ENCODE peak calls at places on chromosomes 7 and 10, in eight cellular contexts. P is foreskin fibroblast, Q is HL-60, X is tibial artery, A is PC-3, W is right lobe of liver, D is GM06990, G is Calu3. L is an unnamed sample.

GRCh38 chr10:93993414-93993781 is 333 bp upstream of the PLCE1 start:
- DNase-seq in P (no peak), G (no peak), X (no peak), W (no peak), A (no peak), D (no peak), Q (no peak), L (no peak)

GRCh38 chr10:11382187-11382586 is 229.3 kb downstream of the USP6NL start:
- DNase-seq in G (no peak), A (no peak), D (no peak), P (no peak), Q (no peak), W (no peak), X (no peak), L (no peak)

GRCh38 chr7:143025331-143025730 is 1.6 kb downstream of the OR9A2 start:
- DNase-seq in W (no peak), G (no peak), X (no peak), D (no peak), A (no peak), P (no peak), Q (no peak), L (no peak)

GRCh38 chr10:86960863-86961434 is 2.5 kb downstream of the SNCG start:
- DNase-seq in A (no peak), G (no peak), W (no peak), Q (no peak), X (peak; percentile 16), P (no peak), D (no peak), L (no peak)

GRCh38 chr7:112868609-112869008 is 78.4 kb upstream of the TMEM168 start:
- DNase-seq in Q (no peak), G (no peak), D (no peak), W (no peak), A (no peak), P (no peak), X (no peak), L (no peak)

GRCh38 chr7:10974717-10975032 is 1.0 kb downstream of the PHF14 start:
- DNase-seq in W (no peak), Q (no peak), X (no peak), G (no peak), A (no peak), P (no peak), D (no peak), L (no peak)

GRCh38 chr7:105191329-105191728 is 177.3 kb downstream of the KMT2E start:
- DNase-seq in Q (peak; percentile 42), W (no peak), A (no peak), P (no peak), G (no peak), X (no peak), D (no peak), L (no peak)

GRCh38 chr7:66110861-66111260 is 3.8 kb upstream of the CRCP start:
- DNase-seq in P (peak; percentile 96), X (no peak), Q (no peak), A (peak; percentile 96), D (no peak), G (no peak), W (no peak), L (no peak)

GRCh38 chr7:128042027-128042426 is 10.8 kb upstream of the LRRC4 start:
- DNase-seq in G (no peak), P (no peak), A (no peak), D (no peak), W (no peak), X (no peak), Q (no peak), L (no peak)

GRCh38 chr7:28474267-28474618 is 61.9 kb downstream of the CREB5 start:
- DNase-seq in W (no peak), G (no peak), X (no peak), D (no peak), P (no peak), Q (no peak), A (no peak), L (no peak)

GRCh38 chr7:115094163-115094562 is 172.3 kb downstream of the MDFIC start:
- DNase-seq in X (no peak), Q (no peak), D (no peak), A (peak; percentile 60), W (no peak), P (peak; percentile 67), G (no peak), L (no peak)

GRCh38 chr7:143910473-143911248 is 8.7 kb upstream of the TCAF1 start:
- DNase-seq in Q (no peak), A (no peak), W (no peak), P (no peak), G (no peak), D (no peak), X (no peak), L (no peak)

GRCh38 chr10:94851263-94851662 is 87.2 kb upstream of the CYP2C9 start:
- DNase-seq in D (no peak), Q (no peak), X (no peak), P (no peak), A (no peak), W (no peak), G (no peak), L (no peak)

GRCh38 chr7:123622660-123623386 is 21.2 kb downstream of the ASB15 start:
- DNase-seq in P (no peak), A (no peak), G (no peak), Q (no peak), D (no peak), W (no peak), X (no peak), L (no peak)

GRCh38 chr10:124605481-124605855 is 138.7 kb downstream of the FAM53B start:
- DNase-seq in X (no peak), G (no peak), W (no peak), Q (no peak), P (no peak), D (no peak), A (no peak), L (no peak)

GRCh38 chr10:104109908-104110662 is 11.9 kb upstream of the SFR1 start:
- DNase-seq in W (no peak), Q (no peak), G (no peak), X (no peak), P (peak; percentile 85), D (no peak), A (peak; percentile 88), L (no peak)

GRCh38 chr10:12382956-12383531 is 33.7 kb downstream of the CAMK1D start:
- DNase-seq in G (no peak), D (no peak), A (no peak), W (no peak), X (no peak), Q (no peak), P (no peak), L (no peak)

GRCh38 chr7:92717982-92718716 is 118.2 kb downstream of the CDK6 start:
- DNase-seq in Q (no peak), W (no peak), P (no peak), G (peak; percentile 61), D (peak; percentile 36), A (peak; percentile 70), X (peak; percentile 47), L (peak; percentile 22)
- TF ChIP-seq CTCF in Q (no peak), W (no peak), P (no peak), G (no peak), D (no peak), A (no peak), X (no peak), L (no peak)

DNA sequence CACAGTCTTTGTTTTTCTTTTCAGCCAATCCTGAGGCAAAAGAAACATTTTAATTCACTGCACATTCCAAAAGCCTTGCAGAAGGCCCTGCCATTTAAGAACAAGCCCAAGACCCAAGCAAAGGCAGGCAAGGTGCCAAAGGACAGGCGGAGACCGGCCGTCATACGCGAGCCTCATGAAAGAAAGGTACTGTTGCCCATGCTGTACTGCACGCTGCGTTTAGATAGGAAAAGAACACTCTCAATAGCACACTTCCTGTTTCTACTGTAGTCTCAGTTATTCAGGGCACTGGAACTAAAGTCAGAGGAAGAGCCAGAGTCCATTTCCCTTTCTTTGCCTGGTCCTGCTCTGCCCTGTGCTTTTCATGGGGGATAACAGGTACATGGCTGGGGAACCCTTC is 47.6 kb downstream of the BMS1 start:
- DNase-seq in D (no peak), X (no peak), P (no peak), G (no peak), Q (no peak), A (no peak), W (no peak), L (no peak)
- TF ChIP-seq CTCF in D (no peak), X (no peak), P (no peak), G (no peak), Q (no peak), A (no peak), W (no peak), L (no peak)

DNA sequence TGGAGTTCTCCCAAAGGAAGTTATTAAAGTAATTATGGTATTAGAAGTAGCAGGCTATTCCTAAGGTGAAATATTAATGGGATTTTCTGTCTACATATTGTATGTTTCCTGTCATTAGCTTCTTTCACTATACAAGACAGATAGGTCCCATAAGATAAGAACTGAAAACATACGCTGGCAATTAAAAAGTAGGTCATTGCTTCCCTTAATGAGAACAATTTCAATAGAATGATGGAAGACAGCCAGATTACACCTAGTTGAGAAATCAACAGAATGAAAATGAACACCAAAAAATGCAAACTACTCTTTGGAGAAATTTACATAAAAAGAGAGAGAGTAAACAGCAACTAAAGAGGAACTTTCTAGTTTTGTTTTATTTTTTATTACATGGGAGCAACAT is 147.0 kb downstream of the HBP1 start:
- DNase-seq in W (no peak), X (no peak), A (no peak), Q (no peak), G (no peak), P (no peak), D (no peak), L (no peak)
- TF ChIP-seq CTCF in W (no peak), X (no peak), A (no peak), Q (no peak), G (no peak), P (no peak), D (no peak), L (no peak)

GRCh38 chr10:13707156-13707881 is 120.6 kb downstream of the PRPF18 start:
- DNase-seq in A (peak; percentile 49), G (peak; percentile 47), W (peak; percentile 71), D (peak; percentile 38), Q (no peak), P (peak; percentile 94), X (peak; percentile 81), L (peak; percentile 55)
- TF ChIP-seq CTCF in A (no peak), G (no peak), W (no peak), D (no peak), Q (no peak), P (no peak), X (no peak), L (no peak)

DNA sequence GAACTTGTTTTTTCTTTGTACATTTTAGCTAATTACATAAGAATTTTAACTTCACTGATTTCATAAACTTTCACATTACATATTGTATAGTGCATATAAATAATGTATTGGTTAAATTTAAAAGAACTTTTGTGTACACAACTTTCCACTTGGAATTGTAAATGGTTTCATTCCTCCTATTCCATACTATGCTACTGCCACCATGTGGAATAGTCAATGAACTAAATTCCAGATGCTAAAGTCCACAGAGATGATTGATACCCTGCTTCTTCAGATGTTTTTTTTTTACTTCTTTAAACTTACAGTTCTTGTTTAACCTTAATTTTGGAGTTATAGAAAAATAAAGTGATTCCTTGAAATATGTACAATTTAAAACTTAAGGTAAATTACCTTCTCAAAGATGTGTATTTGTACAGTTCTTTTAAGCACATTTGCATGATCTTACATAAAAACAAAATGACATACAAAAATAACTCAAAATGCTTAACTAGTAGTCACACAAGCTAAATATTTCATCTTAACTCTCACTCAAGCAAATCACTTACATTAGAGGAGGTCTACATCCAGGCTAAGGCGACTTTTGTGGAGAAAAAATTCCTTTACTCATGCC is 247.6 kb upstream of the HGF start:
- DNase-seq in P (peak; percentile 67), W (no peak), X (no peak), A (peak; percentile 57), Q (no peak), D (no peak), G (no peak), L (no peak)
- TF ChIP-seq CTCF in P (peak; percentile 43), W (peak; percentile 59), X (peak; percentile 40), A (peak; percentile 73), Q (peak; percentile 21), D (peak; percentile 27), G (no peak), L (peak; percentile 42)